ENCODE peak calls at places on chromosomes 3 and 15, in four cellular contexts. One of them, this sample, is unnamed.

GRCh38 chr15:82663186-82663600 is 16.0 kb upstream of the CPEB1 start:
- DNase-seq in NCI-H146: no peak
- DNase-seq in iPS-NIHi11: peak; percentile 92
- DNase-seq in WTC11: peak; percentile 84
- DNase-seq in this sample: peak; percentile 34

GRCh38 chr3:176931991-176932390 is 265.3 kb downstream of the TBL1XR1 start:
- DNase-seq in NCI-H146: no peak
- DNase-seq in iPS-NIHi11: no peak
- DNase-seq in WTC11: no peak
- DNase-seq in this sample: no peak

GRCh38 chr15:69172854-69173253 is 12.4 kb downstream of the GLCE start:
- DNase-seq in NCI-H146: peak; percentile 25
- DNase-seq in iPS-NIHi11: no peak
- DNase-seq in WTC11: no peak
- DNase-seq in this sample: no peak

GRCh38 chr3:175255698-175256097 is 396.6 kb downstream of the NAALADL2 start:
- DNase-seq in NCI-H146: no peak
- DNase-seq in iPS-NIHi11: no peak
- DNase-seq in WTC11: no peak
- DNase-seq in this sample: no peak

GRCh38 chr3:195064300-195064931 is 206.5 kb downstream of the XXYLT1 start:
- DNase-seq in NCI-H146: no peak
- DNase-seq in iPS-NIHi11: no peak
- DNase-seq in WTC11: no peak
- DNase-seq in this sample: no peak

GRCh38 chr3:154778057-154778456 is 302.1 kb upstream of the MME start:
- DNase-seq in NCI-H146: no peak
- DNase-seq in iPS-NIHi11: no peak
- DNase-seq in WTC11: no peak
- DNase-seq in this sample: no peak

GRCh38 chr15:84791763-84792162 is 25.4 kb upstream of the ALPK3 start:
- DNase-seq in NCI-H146: no peak
- DNase-seq in iPS-NIHi11: no peak
- DNase-seq in WTC11: no peak
- DNase-seq in this sample: no peak

GRCh38 chr3:52397676-52398399 is 47.1 kb downstream of the SEMA3G start:
- DNase-seq in NCI-H146: no peak
- DNase-seq in iPS-NIHi11: no peak
- DNase-seq in WTC11: no peak
- DNase-seq in this sample: no peak

GRCh38 chr3:9727041-9727595 is 4.4 kb upstream of the BRPF1 start:
- DNase-seq in NCI-H146: peak; percentile 32
- DNase-seq in iPS-NIHi11: peak; percentile 70
- DNase-seq in WTC11: peak; percentile 85
- DNase-seq in this sample: no peak

GRCh38 chr3:73379465-73379864 is 245.3 kb downstream of the PDZRN3 start:
- DNase-seq in NCI-H146: no peak
- DNase-seq in iPS-NIHi11: no peak
- DNase-seq in WTC11: no peak
- DNase-seq in this sample: no peak

GRCh38 chr3:158991146-158991705 is 189.4 kb downstream of the MFSD1 start:
- DNase-seq in NCI-H146: peak; percentile 49
- DNase-seq in iPS-NIHi11: no peak
- DNase-seq in WTC11: peak; percentile 79
- DNase-seq in this sample: no peak

GRCh38 chr3:194386066-194386465 is 13.0 kb downstream of the GP5 start:
- DNase-seq in NCI-H146: no peak
- DNase-seq in iPS-NIHi11: no peak
- DNase-seq in WTC11: no peak
- DNase-seq in this sample: no peak

GRCh38 chr15:67508367-67508766 is 12.6 kb upstream of the C15orf61 start:
- DNase-seq in NCI-H146: no peak
- DNase-seq in iPS-NIHi11: no peak
- DNase-seq in WTC11: no peak
- DNase-seq in this sample: no peak

GRCh38 chr3:25582242-25582641 is 82.5 kb downstream of the TOP2B start:
- DNase-seq in NCI-H146: no peak
- DNase-seq in iPS-NIHi11: no peak
- DNase-seq in WTC11: no peak
- DNase-seq in this sample: no peak

GRCh38 chr3:23105048-23105447 is 98.1 kb upstream of the UBE2E2 start:
- DNase-seq in NCI-H146: no peak
- DNase-seq in iPS-NIHi11: no peak
- DNase-seq in WTC11: no peak
- DNase-seq in this sample: no peak

GRCh38 chr15:40357723-40358491 is at the start of gene DISP2:
- DNase-seq in NCI-H146: peak; percentile 82
- DNase-seq in iPS-NIHi11: peak; percentile 100
- DNase-seq in WTC11: peak; percentile 91
- DNase-seq in this sample: no peak

GRCh38 chr15:77907824-77908751 is 169.4 kb downstream of the TBC1D2B start:
- DNase-seq in NCI-H146: peak; percentile 37
- DNase-seq in iPS-NIHi11: peak; percentile 69
- DNase-seq in WTC11: peak; percentile 85
- DNase-seq in this sample: no peak

GRCh38 chr15:89809093-89809786 is 5.4 kb downstream of the ANPEP start:
- DNase-seq in NCI-H146: peak; percentile 6
- DNase-seq in iPS-NIHi11: no peak
- DNase-seq in WTC11: no peak
- DNase-seq in this sample: no peak

This sample was measured in SK-N-MC.